ENCODE peak calls at places on chromosome 18, in nine cellular contexts. V, F, E, J, D, X, P, L and T are unnamed samples.

GRCh38 chr18:13513015-13513414 is 213.3 kb downstream of the FAM210A start:
- DNase-seq in E (no peak), J (peak), P (no peak), X (no peak), V (no peak), F (no peak), D (no peak), L (no peak), T (no peak)

GRCh38 chr18:23618862-23619387 is 32.6 kb upstream of the NPC1 start:
- DNase-seq in V (no peak), D (no peak), F (no peak), L (peak), P (peak), E (no peak), J (peak), X (peak), T (no peak)

GRCh38 chr18:74511823-74512222 is 15.7 kb downstream of the CNDP2 start:
- DNase-seq in J (peak), V (no peak), E (no peak), D (no peak), P (no peak), F (peak), X (no peak), L (no peak), T (no peak)

GRCh38 chr18:55442561-55442960 is 145.4 kb downstream of the TCF4 start:
- DNase-seq in F (no peak), L (no peak), J (no peak), X (no peak), V (no peak), D (no peak), E (no peak), P (no peak), T (no peak)

GRCh38 chr18:60503166-60503565 is 130.6 kb upstream of the MC4R start:
- DNase-seq in L (no peak), P (no peak), V (no peak), J (no peak), E (no peak), F (no peak), D (no peak), X (no peak), T (no peak)

GRCh38 chr18:23810396-23810795 is 121.1 kb downstream of the LAMA3 start:
- DNase-seq in E (no peak), D (no peak), L (no peak), X (no peak), V (no peak), J (no peak), F (no peak), P (no peak), T (no peak)

GRCh38 chr18:45355944-45356520 is 259.2 kb upstream of the SLC14A2 start:
- DNase-seq in V (no peak), E (no peak), J (no peak), F (no peak), L (no peak), P (no peak), X (no peak), D (no peak), T (no peak)

GRCh38 chr18:21004721-21005120 is 106.9 kb downstream of the ROCK1 start:
- DNase-seq in D (peak), X (no peak), V (peak), P (no peak), F (no peak), L (no peak), E (peak), J (no peak), T (no peak)

GRCh38 chr18:69968073-69968472 is 20.4 kb upstream of the CD226 start:
- DNase-seq in E (no peak), V (no peak), J (no peak), L (no peak), D (no peak), F (no peak), P (no peak), X (peak), T (no peak)

GRCh38 chr18:51622676-51623075 is 425.2 kb upstream of the MEX3C start:
- DNase-seq in F (no peak), E (no peak), P (no peak), X (no peak), V (no peak), L (peak), J (no peak), D (no peak), T (peak)

GRCh38 chr18:23291456-23292205 is 156.3 kb downstream of the CABLES1 start:
- DNase-seq in D (no peak), J (no peak), E (peak), F (no peak), X (no peak), P (no peak), V (peak), L (no peak), T (no peak)

GRCh38 chr18:74804677-74805076 is 207.0 kb downstream of the ZNF407 start:
- DNase-seq in D (no peak), P (no peak), F (peak), X (peak), J (no peak), V (no peak), E (no peak), L (no peak), T (no peak)

GRCh38 chr18:27413495-27414401 is 228.6 kb upstream of the CHST9 start:
- DNase-seq in V (peak), L (no peak), F (no peak), X (no peak), D (no peak), P (no peak), E (peak), J (no peak), T (no peak)

GRCh38 chr18:68735498-68736343 is 20.8 kb upstream of the TMX3 start:
- DNase-seq in E (peak), D (no peak), J (no peak), V (peak), X (peak), F (peak), L (no peak), P (no peak), T (peak)

GRCh38 chr18:58540381-58540943 is 88.4 kb downstream of the ALPK2 start:
- DNase-seq in X (no peak), E (no peak), P (no peak), V (no peak), L (no peak), D (no peak), F (no peak), J (no peak), T (no peak)

GRCh38 chr18:49024808-49025361 is 74.1 kb upstream of the SMAD7 start:
- DNase-seq in L (no peak), D (no peak), X (no peak), P (no peak), F (no peak), E (no peak), J (peak), V (no peak), T (no peak)

GRCh38 chr18:3306391-3306790 is 44.5 kb downstream of the MYL12B start:
- DNase-seq in J (no peak), X (no peak), P (no peak), L (no peak), D (no peak), F (no peak), E (no peak), V (no peak), T (no peak)

GRCh38 chr18:34115409-34116081 is 109.2 kb downstream of the NOL4 start:
- DNase-seq in L (no peak), D (no peak), X (no peak), V (no peak), F (no peak), J (no peak), E (no peak), P (no peak), T (no peak)

GRCh38 chr18:59874166-59874565 is 25.6 kb upstream of the PMAIP1 start:
- DNase-seq in X (no peak), J (no peak), D (no peak), L (no peak), V (peak), E (peak), P (no peak), F (no peak), T (no peak)